ENCODE peak calls at places on chromosomes 16 and 17, in nine cellular contexts. One of them, this sample, is unnamed.

GRCh38 chr17:18993876-18994275 is 10.7 kb downstream of the FAM83G start:
- DNase-seq in activated naive CD4-positive, alpha-beta T cell: no peak
- DNase-seq in COR-L47: no peak
- DNase-seq in NCI-H510A treated with DMSO at 0.1 percent for 48 hours: no peak
- DNase-seq in activated T-cell treated with anti-CD3 and anti-CD28 coated beads for 1 hour: no peak
- DNase-seq in stimulated activated CD4-positive, alpha-beta T cell treated with anti-CD3 and anti-CD28 coated beads, TNF-alpha, amount 100 ng/mL, for 48 hours: no peak
- DNase-seq in activated CD4-positive, CD25-positive, alpha-beta regulatory T cell: no peak
- DNase-seq in NCI-H1092 treated with DMSO at 0.1 percent for 48 hours: no peak
- DNase-seq in K562: no peak
- DNase-seq in this sample: no peak

GRCh38 chr17:12644623-12645022 is 21.1 kb upstream of the MYOCD start:
- DNase-seq in activated naive CD4-positive, alpha-beta T cell: no peak
- DNase-seq in COR-L47: no peak
- DNase-seq in NCI-H510A treated with DMSO at 0.1 percent for 48 hours: no peak
- DNase-seq in activated T-cell treated with anti-CD3 and anti-CD28 coated beads for 1 hour: no peak
- DNase-seq in stimulated activated CD4-positive, alpha-beta T cell treated with anti-CD3 and anti-CD28 coated beads, TNF-alpha, amount 100 ng/mL, for 48 hours: no peak
- DNase-seq in activated CD4-positive, CD25-positive, alpha-beta regulatory T cell: no peak
- DNase-seq in NCI-H1092 treated with DMSO at 0.1 percent for 48 hours: no peak
- DNase-seq in K562: no peak
- DNase-seq in this sample: no peak

GRCh38 chr17:34312080-34312479 is 7.2 kb upstream of the CCL8 start:
- DNase-seq in activated naive CD4-positive, alpha-beta T cell: no peak
- DNase-seq in COR-L47: no peak
- DNase-seq in NCI-H510A treated with DMSO at 0.1 percent for 48 hours: no peak
- DNase-seq in activated T-cell treated with anti-CD3 and anti-CD28 coated beads for 1 hour: no peak
- DNase-seq in stimulated activated CD4-positive, alpha-beta T cell treated with anti-CD3 and anti-CD28 coated beads, TNF-alpha, amount 100 ng/mL, for 48 hours: no peak
- DNase-seq in activated CD4-positive, CD25-positive, alpha-beta regulatory T cell: no peak
- DNase-seq in NCI-H1092 treated with DMSO at 0.1 percent for 48 hours: no peak
- DNase-seq in K562: no peak
- DNase-seq in this sample: no peak

GRCh38 chr17:42408076-42408475 is 15.0 kb downstream of the CAVIN1 start:
- DNase-seq in activated naive CD4-positive, alpha-beta T cell: no peak
- DNase-seq in COR-L47: no peak
- DNase-seq in NCI-H510A treated with DMSO at 0.1 percent for 48 hours: no peak
- DNase-seq in activated T-cell treated with anti-CD3 and anti-CD28 coated beads for 1 hour: no peak
- DNase-seq in stimulated activated CD4-positive, alpha-beta T cell treated with anti-CD3 and anti-CD28 coated beads, TNF-alpha, amount 100 ng/mL, for 48 hours: no peak
- DNase-seq in activated CD4-positive, CD25-positive, alpha-beta regulatory T cell: no peak
- DNase-seq in NCI-H1092 treated with DMSO at 0.1 percent for 48 hours: no peak
- DNase-seq in K562: no peak
- DNase-seq in this sample: no peak

GRCh38 chr17:49901460-49902331 is 53.8 kb upstream of the TAC4 start:
- DNase-seq in activated naive CD4-positive, alpha-beta T cell: no peak
- DNase-seq in COR-L47: peak; percentile 68
- DNase-seq in NCI-H510A treated with DMSO at 0.1 percent for 48 hours: no peak
- DNase-seq in activated T-cell treated with anti-CD3 and anti-CD28 coated beads for 1 hour: no peak
- DNase-seq in stimulated activated CD4-positive, alpha-beta T cell treated with anti-CD3 and anti-CD28 coated beads, TNF-alpha, amount 100 ng/mL, for 48 hours: no peak
- DNase-seq in activated CD4-positive, CD25-positive, alpha-beta regulatory T cell: no peak
- DNase-seq in NCI-H1092 treated with DMSO at 0.1 percent for 48 hours: no peak
- DNase-seq in K562: peak; percentile 51
- DNase-seq in this sample: peak; percentile 28

GRCh38 chr17:39174907-39175694 is 9.1 kb upstream of the ARL5C start:
- DNase-seq in activated naive CD4-positive, alpha-beta T cell: peak; percentile 49
- DNase-seq in COR-L47: peak; percentile 56
- DNase-seq in NCI-H510A treated with DMSO at 0.1 percent for 48 hours: peak; percentile 16
- DNase-seq in activated T-cell treated with anti-CD3 and anti-CD28 coated beads for 1 hour: peak; percentile 82
- DNase-seq in stimulated activated CD4-positive, alpha-beta T cell treated with anti-CD3 and anti-CD28 coated beads, TNF-alpha, amount 100 ng/mL, for 48 hours: peak; percentile 54
- DNase-seq in activated CD4-positive, CD25-positive, alpha-beta regulatory T cell: peak; percentile 65
- DNase-seq in NCI-H1092 treated with DMSO at 0.1 percent for 48 hours: peak; percentile 44
- DNase-seq in K562: peak; percentile 89
- DNase-seq in this sample: peak; percentile 79

GRCh38 chr17:50348522-50349240 is 2.8 kb downstream of the XYLT2 start:
- DNase-seq in activated naive CD4-positive, alpha-beta T cell: no peak
- DNase-seq in COR-L47: no peak
- DNase-seq in NCI-H510A treated with DMSO at 0.1 percent for 48 hours: no peak
- DNase-seq in activated T-cell treated with anti-CD3 and anti-CD28 coated beads for 1 hour: no peak
- DNase-seq in stimulated activated CD4-positive, alpha-beta T cell treated with anti-CD3 and anti-CD28 coated beads, TNF-alpha, amount 100 ng/mL, for 48 hours: no peak
- DNase-seq in activated CD4-positive, CD25-positive, alpha-beta regulatory T cell: no peak
- DNase-seq in NCI-H1092 treated with DMSO at 0.1 percent for 48 hours: no peak
- DNase-seq in K562: no peak
- DNase-seq in this sample: no peak

GRCh38 chr16:81293909-81294802 is 20.6 kb upstream of the GAN start:
- DNase-seq in activated naive CD4-positive, alpha-beta T cell: no peak
- DNase-seq in COR-L47: no peak
- DNase-seq in NCI-H510A treated with DMSO at 0.1 percent for 48 hours: no peak
- DNase-seq in activated T-cell treated with anti-CD3 and anti-CD28 coated beads for 1 hour: no peak
- DNase-seq in stimulated activated CD4-positive, alpha-beta T cell treated with anti-CD3 and anti-CD28 coated beads, TNF-alpha, amount 100 ng/mL, for 48 hours: no peak
- DNase-seq in activated CD4-positive, CD25-positive, alpha-beta regulatory T cell: no peak
- DNase-seq in NCI-H1092 treated with DMSO at 0.1 percent for 48 hours: no peak
- DNase-seq in K562: no peak
- DNase-seq in this sample: no peak

GRCh38 chr17:50615818-50616217 is 18.9 kb upstream of the ABCC3 start:
- DNase-seq in activated naive CD4-positive, alpha-beta T cell: no peak
- DNase-seq in COR-L47: no peak
- DNase-seq in NCI-H510A treated with DMSO at 0.1 percent for 48 hours: no peak
- DNase-seq in activated T-cell treated with anti-CD3 and anti-CD28 coated beads for 1 hour: no peak
- DNase-seq in stimulated activated CD4-positive, alpha-beta T cell treated with anti-CD3 and anti-CD28 coated beads, TNF-alpha, amount 100 ng/mL, for 48 hours: no peak
- DNase-seq in activated CD4-positive, CD25-positive, alpha-beta regulatory T cell: no peak
- DNase-seq in NCI-H1092 treated with DMSO at 0.1 percent for 48 hours: no peak
- DNase-seq in K562: no peak
- DNase-seq in this sample: no peak

GRCh38 chr17:61400786-61401279 is 1.2 kb downstream of the TBX2 start:
- DNase-seq in activated naive CD4-positive, alpha-beta T cell: no peak
- DNase-seq in COR-L47: no peak
- DNase-seq in NCI-H510A treated with DMSO at 0.1 percent for 48 hours: no peak
- DNase-seq in activated T-cell treated with anti-CD3 and anti-CD28 coated beads for 1 hour: no peak
- DNase-seq in stimulated activated CD4-positive, alpha-beta T cell treated with anti-CD3 and anti-CD28 coated beads, TNF-alpha, amount 100 ng/mL, for 48 hours: no peak
- DNase-seq in activated CD4-positive, CD25-positive, alpha-beta regulatory T cell: no peak
- DNase-seq in NCI-H1092 treated with DMSO at 0.1 percent for 48 hours: peak; percentile 11
- DNase-seq in K562: no peak
- DNase-seq in this sample: no peak